ENCODE peak calls at places on chromosomes 4 and X, in six cellular contexts. One of them, this sample, is unnamed.

GRCh38 chrX:44012484-44013096 is 39.4 kb upstream of the NDP start:
- DNase-seq in posterior vena cava: peak; percentile 81
- DNase-seq in iris pigment epithelial cell: peak; percentile 55
- DNase-seq in A172: peak; percentile 99
- DNase-seq in endodermal cell: no peak
- DNase-seq in NCI-H1105 treated with DMSO at 0.1 percent for 48 hours: no peak
- DNase-seq in this sample: peak; percentile 55

GRCh38 chr4:88728146-88728545 is 30.5 kb upstream of the NAP1L5 start:
- DNase-seq in posterior vena cava: peak; percentile 88
- DNase-seq in iris pigment epithelial cell: no peak
- DNase-seq in A172: no peak
- DNase-seq in endodermal cell: no peak
- DNase-seq in NCI-H1105 treated with DMSO at 0.1 percent for 48 hours: no peak
- DNase-seq in this sample: no peak

GRCh38 chr4:2806392-2807355 is 13.8 kb downstream of the SH3BP2 start:
- DNase-seq in posterior vena cava: peak; percentile 87
- DNase-seq in iris pigment epithelial cell: no peak
- DNase-seq in A172: no peak
- DNase-seq in endodermal cell: no peak
- DNase-seq in NCI-H1105 treated with DMSO at 0.1 percent for 48 hours: no peak
- DNase-seq in this sample: peak; percentile 84

GRCh38 chrX:148960060-148960459 is 459.6 kb downstream of the AFF2 start:
- DNase-seq in posterior vena cava: no peak
- DNase-seq in iris pigment epithelial cell: no peak
- DNase-seq in A172: peak; percentile 29
- DNase-seq in endodermal cell: no peak
- DNase-seq in NCI-H1105 treated with DMSO at 0.1 percent for 48 hours: no peak
- DNase-seq in this sample: peak; percentile 28

GRCh38 chr4:186265683-186266648 is at the start of gene F11:
- DNase-seq in posterior vena cava: no peak
- DNase-seq in iris pigment epithelial cell: no peak
- DNase-seq in A172: no peak
- DNase-seq in endodermal cell: peak; percentile 59
- DNase-seq in NCI-H1105 treated with DMSO at 0.1 percent for 48 hours: no peak
- DNase-seq in this sample: no peak

GRCh38 chr4:168380290-168380689 is 61.7 kb upstream of the DDX60 start:
- DNase-seq in posterior vena cava: no peak
- DNase-seq in iris pigment epithelial cell: no peak
- DNase-seq in A172: no peak
- DNase-seq in endodermal cell: no peak
- DNase-seq in NCI-H1105 treated with DMSO at 0.1 percent for 48 hours: no peak
- DNase-seq in this sample: no peak

GRCh38 chrX:95974885-95975284 is 709.8 kb upstream of the DIAPH2 start:
- DNase-seq in posterior vena cava: no peak
- DNase-seq in iris pigment epithelial cell: no peak
- DNase-seq in A172: no peak
- DNase-seq in endodermal cell: no peak
- DNase-seq in NCI-H1105 treated with DMSO at 0.1 percent for 48 hours: no peak
- DNase-seq in this sample: no peak

GRCh38 chrX:129452523-129452922 is 70.8 kb downstream of the SMARCA1 start:
- DNase-seq in posterior vena cava: no peak
- DNase-seq in iris pigment epithelial cell: no peak
- DNase-seq in A172: no peak
- DNase-seq in endodermal cell: no peak
- DNase-seq in NCI-H1105 treated with DMSO at 0.1 percent for 48 hours: no peak
- DNase-seq in this sample: no peak

GRCh38 chrX:155957843-155958242 is 39.7 kb upstream of the IL9R start:
- DNase-seq in posterior vena cava: no peak
- DNase-seq in iris pigment epithelial cell: no peak
- DNase-seq in A172: no peak
- DNase-seq in endodermal cell: no peak
- DNase-seq in NCI-H1105 treated with DMSO at 0.1 percent for 48 hours: no peak
- DNase-seq in this sample: no peak

GRCh38 chr4:4869731-4870483 is 10.4 kb downstream of the MSX1 start:
- DNase-seq in posterior vena cava: peak; percentile 80
- DNase-seq in iris pigment epithelial cell: no peak
- DNase-seq in A172: no peak
- DNase-seq in endodermal cell: peak; percentile 77
- DNase-seq in NCI-H1105 treated with DMSO at 0.1 percent for 48 hours: no peak
- DNase-seq in this sample: no peak

GRCh38 chr4:37631551-37631950 is 54.6 kb downstream of the RELL1 start:
- DNase-seq in posterior vena cava: no peak
- DNase-seq in iris pigment epithelial cell: peak; percentile 84
- DNase-seq in A172: no peak
- DNase-seq in endodermal cell: no peak
- DNase-seq in NCI-H1105 treated with DMSO at 0.1 percent for 48 hours: no peak
- DNase-seq in this sample: peak; percentile 75

GRCh38 chr4:1477045-1477905 is 71.0 kb upstream of the NKX1-1 start:
- DNase-seq in posterior vena cava: peak; percentile 50
- DNase-seq in iris pigment epithelial cell: no peak
- DNase-seq in A172: no peak
- DNase-seq in endodermal cell: no peak
- DNase-seq in NCI-H1105 treated with DMSO at 0.1 percent for 48 hours: no peak
- DNase-seq in this sample: no peak

GRCh38 chr4:63922146-63922545 is 487.1 kb downstream of the TECRL start:
- DNase-seq in posterior vena cava: no peak
- DNase-seq in iris pigment epithelial cell: no peak
- DNase-seq in A172: no peak
- DNase-seq in endodermal cell: peak; percentile 65
- DNase-seq in NCI-H1105 treated with DMSO at 0.1 percent for 48 hours: no peak
- DNase-seq in this sample: no peak

GRCh38 chr4:683982-684571 is 4.9 kb downstream of the SLC49A3 start:
- DNase-seq in posterior vena cava: peak; percentile 91
- DNase-seq in iris pigment epithelial cell: peak; percentile 72
- DNase-seq in A172: peak; percentile 19
- DNase-seq in endodermal cell: peak; percentile 93
- DNase-seq in NCI-H1105 treated with DMSO at 0.1 percent for 48 hours: no peak
- DNase-seq in this sample: peak; percentile 81

GRCh38 chr4:87425711-87426110 is 3.3 kb downstream of the NUDT9 start:
- DNase-seq in posterior vena cava: no peak
- DNase-seq in iris pigment epithelial cell: no peak
- DNase-seq in A172: peak; percentile 52
- DNase-seq in endodermal cell: no peak
- DNase-seq in NCI-H1105 treated with DMSO at 0.1 percent for 48 hours: no peak
- DNase-seq in this sample: peak; percentile 7

GRCh38 chrX:45351478-45351877 is 150.8 kb upstream of the DIPK2B start:
- DNase-seq in posterior vena cava: no peak
- DNase-seq in iris pigment epithelial cell: peak; percentile 69
- DNase-seq in A172: peak; percentile 35
- DNase-seq in endodermal cell: no peak
- DNase-seq in NCI-H1105 treated with DMSO at 0.1 percent for 48 hours: no peak
- DNase-seq in this sample: peak; percentile 72

GRCh38 chr4:123977623-123978022 is 581.0 kb downstream of the SPRY1 start:
- DNase-seq in posterior vena cava: no peak
- DNase-seq in iris pigment epithelial cell: no peak
- DNase-seq in A172: no peak
- DNase-seq in endodermal cell: no peak
- DNase-seq in NCI-H1105 treated with DMSO at 0.1 percent for 48 hours: no peak
- DNase-seq in this sample: peak; percentile 33

GRCh38 chr4:139167774-139168444 is 9.1 kb downstream of the ELF2 start:
- DNase-seq in posterior vena cava: no peak
- DNase-seq in iris pigment epithelial cell: peak; percentile 82
- DNase-seq in A172: peak; percentile 51
- DNase-seq in endodermal cell: no peak
- DNase-seq in NCI-H1105 treated with DMSO at 0.1 percent for 48 hours: no peak
- DNase-seq in this sample: peak; percentile 78

GRCh38 chr4:9904976-9905587 is 116.2 kb downstream of the SLC2A9 start:
- DNase-seq in posterior vena cava: no peak
- DNase-seq in iris pigment epithelial cell: peak; percentile 56
- DNase-seq in A172: no peak
- DNase-seq in endodermal cell: no peak
- DNase-seq in NCI-H1105 treated with DMSO at 0.1 percent for 48 hours: no peak
- DNase-seq in this sample: peak; percentile 30

GRCh38 chrX:38985375-38985774 is 184.1 kb downstream of the MID1IP1 start:
- DNase-seq in posterior vena cava: no peak
- DNase-seq in iris pigment epithelial cell: no peak
- DNase-seq in A172: no peak
- DNase-seq in endodermal cell: no peak
- DNase-seq in NCI-H1105 treated with DMSO at 0.1 percent for 48 hours: no peak
- DNase-seq in this sample: peak; percentile 43

GRCh38 chr4:20589436-20589835 is 110.8 kb upstream of the PACRGL start:
- DNase-seq in posterior vena cava: no peak
- DNase-seq in iris pigment epithelial cell: no peak
- DNase-seq in A172: no peak
- DNase-seq in endodermal cell: no peak
- DNase-seq in NCI-H1105 treated with DMSO at 0.1 percent for 48 hours: no peak
- DNase-seq in this sample: no peak

GRCh38 chrX:71053217-71053621 is 14.9 kb downstream of the SNX12 start:
- DNase-seq in posterior vena cava: no peak
- DNase-seq in iris pigment epithelial cell: peak; percentile 28
- DNase-seq in A172: no peak
- DNase-seq in endodermal cell: peak; percentile 93
- DNase-seq in NCI-H1105 treated with DMSO at 0.1 percent for 48 hours: no peak
- DNase-seq in this sample: peak; percentile 69

GRCh38 chrX:2910109-2910508 is 19.0 kb downstream of the ARSD start:
- DNase-seq in posterior vena cava: no peak
- DNase-seq in iris pigment epithelial cell: no peak
- DNase-seq in A172: no peak
- DNase-seq in endodermal cell: no peak
- DNase-seq in NCI-H1105 treated with DMSO at 0.1 percent for 48 hours: no peak
- DNase-seq in this sample: no peak

GRCh38 chrX:151505796-151506195 is 57.7 kb upstream of the PASD1 start:
- DNase-seq in posterior vena cava: no peak
- DNase-seq in iris pigment epithelial cell: peak; percentile 0
- DNase-seq in A172: peak; percentile 5
- DNase-seq in endodermal cell: peak; percentile 79
- DNase-seq in NCI-H1105 treated with DMSO at 0.1 percent for 48 hours: peak; percentile 46
- DNase-seq in this sample: no peak

GRCh38 chrX:94178145-94178790 is 504.3 kb downstream of the FAM133A start:
- DNase-seq in posterior vena cava: no peak
- DNase-seq in iris pigment epithelial cell: peak; percentile 0
- DNase-seq in A172: peak; percentile 0
- DNase-seq in endodermal cell: no peak
- DNase-seq in NCI-H1105 treated with DMSO at 0.1 percent for 48 hours: no peak
- DNase-seq in this sample: no peak

GRCh38 chr4:35559559-35560365 is 684.6 kb downstream of the ARAP2 start:
- DNase-seq in posterior vena cava: peak; percentile 32
- DNase-seq in iris pigment epithelial cell: no peak
- DNase-seq in A172: no peak
- DNase-seq in endodermal cell: peak; percentile 61
- DNase-seq in NCI-H1105 treated with DMSO at 0.1 percent for 48 hours: no peak
- DNase-seq in this sample: no peak

GRCh38 chr4:6119507-6120020 is 80.8 kb downstream of the JAKMIP1 start:
- DNase-seq in posterior vena cava: no peak
- DNase-seq in iris pigment epithelial cell: no peak
- DNase-seq in A172: no peak
- DNase-seq in endodermal cell: peak; percentile 52
- DNase-seq in NCI-H1105 treated with DMSO at 0.1 percent for 48 hours: no peak
- DNase-seq in this sample: no peak

GRCh38 chr4:6777636-6778281 is 4.8 kb upstream of the KIAA0232 start:
- DNase-seq in posterior vena cava: peak; percentile 56
- DNase-seq in iris pigment epithelial cell: no peak
- DNase-seq in A172: no peak
- DNase-seq in endodermal cell: no peak
- DNase-seq in NCI-H1105 treated with DMSO at 0.1 percent for 48 hours: no peak
- DNase-seq in this sample: no peak

GRCh38 chr4:4519296-4519898 is 22.5 kb downstream of the STX18 start:
- DNase-seq in posterior vena cava: no peak
- DNase-seq in iris pigment epithelial cell: peak; percentile 35
- DNase-seq in A172: peak; percentile 19
- DNase-seq in endodermal cell: no peak
- DNase-seq in NCI-H1105 treated with DMSO at 0.1 percent for 48 hours: peak; percentile 1
- DNase-seq in this sample: peak; percentile 36

GRCh38 chr4:98663226-98664006 is 5.0 kb upstream of the TSPAN5 start:
- DNase-seq in posterior vena cava: no peak
- DNase-seq in iris pigment epithelial cell: no peak
- DNase-seq in A172: no peak
- DNase-seq in endodermal cell: no peak
- DNase-seq in NCI-H1105 treated with DMSO at 0.1 percent for 48 hours: no peak
- DNase-seq in this sample: no peak

GRCh38 chrX:118251251-118251650 is 94.7 kb upstream of the WDR44 start:
- DNase-seq in posterior vena cava: no peak
- DNase-seq in iris pigment epithelial cell: peak; percentile 72
- DNase-seq in A172: no peak
- DNase-seq in endodermal cell: no peak
- DNase-seq in NCI-H1105 treated with DMSO at 0.1 percent for 48 hours: no peak
- DNase-seq in this sample: peak; percentile 32